ENCODE peak calls at places on chromosomes 11 and 22, in ten cellular contexts. T, X, Q, R, B, A, W, K, S and U are unnamed samples.

GRCh38 chr11:78138694-78139421 is 568 bp downstream of the ALG8 start:
- DNase-seq in T (no peak), X (peak), Q (peak), R (peak), B (no peak), A (no peak), W (no peak), K (no peak), S (peak), U (no peak)

GRCh38 chr11:78041843-78042455 is 18.9 kb upstream of the KCTD14 start:
- DNase-seq in T (no peak), X (no peak), Q (no peak), R (no peak), B (no peak), A (no peak), W (no peak), K (no peak), S (no peak), U (no peak)

GRCh38 chr22:49886346-49887073 is 31.7 kb downstream of the ALG12 start:
- DNase-seq in T (no peak), X (no peak), Q (no peak), R (no peak), B (no peak), A (no peak), W (no peak), K (no peak), S (no peak), U (no peak)

GRCh38 chr11:111463276-111463675 is 48.9 kb downstream of the BTG4 start:
- DNase-seq in T (no peak), X (no peak), Q (no peak), R (no peak), B (no peak), A (no peak), W (peak), K (no peak), S (no peak), U (no peak)

GRCh38 chr11:111399187-111400031 is 20.3 kb upstream of the POU2AF1 start:
- DNase-seq in T (no peak), X (no peak), Q (no peak), R (no peak), B (no peak), A (no peak), W (no peak), K (no peak), S (no peak), U (no peak)

GRCh38 chr11:57474017-57474750 is 13.9 kb downstream of the RTN4RL2 start:
- DNase-seq in T (no peak), X (no peak), Q (peak), R (no peak), B (no peak), A (peak), W (no peak), K (no peak), S (no peak), U (no peak)

GRCh38 chr11:128734439-128735224 is 40.8 kb downstream of the FLI1 start:
- DNase-seq in T (peak), X (no peak), Q (no peak), R (peak), B (peak), A (peak), W (no peak), K (no peak), S (peak), U (no peak)

GRCh38 chr11:44753965-44754645 is 27.3 kb downstream of the TSPAN18 start:
- DNase-seq in T (peak), X (no peak), Q (no peak), R (no peak), B (no peak), A (no peak), W (peak), K (no peak), S (no peak), U (no peak)

GRCh38 chr11:27183672-27184457 is 143.2 kb downstream of the BBOX1 start:
- DNase-seq in T (peak), X (peak), Q (peak), R (peak), B (peak), A (no peak), W (no peak), K (peak), S (peak), U (no peak)

GRCh38 chr11:125569913-125570621 is 790 bp downstream of the EI24 start:
- DNase-seq in T (no peak), X (no peak), Q (peak), R (no peak), B (no peak), A (no peak), W (no peak), K (peak), S (peak), U (no peak)

GRCh38 chr11:33000181-33000580 is 15.5 kb upstream of the DEPDC7 start:
- DNase-seq in T (no peak), X (no peak), Q (no peak), R (no peak), B (no peak), A (no peak), W (no peak), K (peak), S (no peak), U (no peak)

GRCh38 chr11:111878385-111878765 is 590 bp downstream of the FDXACB1 start:
- DNase-seq in T (no peak), X (peak), Q (no peak), R (no peak), B (no peak), A (no peak), W (no peak), K (no peak), S (no peak), U (no peak)

GRCh38 chr22:17368727-17369552 is at the start of gene CECR2:
- DNase-seq in T (peak), X (peak), Q (peak), R (peak), B (peak), A (peak), W (peak), K (no peak), S (no peak), U (no peak)

GRCh38 chr11:126765196-126765595 is 235.4 kb downstream of the KIRREL3 start:
- DNase-seq in T (no peak), X (no peak), Q (no peak), R (no peak), B (no peak), A (no peak), W (no peak), K (no peak), S (no peak), U (no peak)

GRCh38 chr11:1618231-1618630 is 3.7 kb downstream of the KRTAP5-4 start:
- DNase-seq in T (no peak), X (no peak), Q (no peak), R (no peak), B (no peak), A (no peak), W (no peak), K (no peak), S (no peak), U (no peak)

GRCh38 chr11:75919525-75919924 is 104.5 kb downstream of the UVRAG start:
- DNase-seq in T (peak), X (no peak), Q (no peak), R (no peak), B (no peak), A (no peak), W (no peak), K (no peak), S (no peak), U (no peak)
- TF ChIP-seq POLR2AphosphoS5 in T (peak), X (no peak), Q (no peak), R (no peak), B (no peak), A (no peak), W (no peak), K (no peak), S (no peak), U (no peak)

DNA sequence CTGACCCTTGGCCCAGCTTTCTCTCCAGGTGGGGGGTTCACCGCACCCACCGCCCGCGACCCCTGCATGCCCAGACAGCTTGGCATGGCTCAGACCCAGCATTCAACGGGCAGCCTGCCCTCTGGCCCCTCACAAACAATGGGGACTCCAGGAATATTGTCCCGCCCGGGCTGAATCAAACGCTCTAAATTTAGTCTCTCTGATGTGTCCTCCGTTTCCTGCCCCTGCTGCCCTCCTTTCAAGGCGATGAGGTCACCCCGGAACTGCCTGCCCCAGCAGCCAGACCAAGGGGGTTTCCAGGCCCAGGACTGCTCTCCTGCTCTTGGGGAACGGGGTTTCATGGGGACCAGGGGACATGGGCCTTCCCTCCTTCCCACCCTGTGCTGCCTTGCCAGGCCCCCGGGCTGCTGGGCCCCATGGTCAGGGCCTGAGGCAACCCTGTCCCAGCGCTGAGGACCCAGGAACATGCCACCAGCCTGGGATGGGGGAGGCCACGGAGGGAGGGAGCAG is 10.1 kb upstream of the PDGFB start:
- DNase-seq in T (no peak), X (no peak), Q (peak), R (no peak), B (no peak), A (no peak), W (no peak), K (peak), S (no peak), U (no peak)
- TF ChIP-seq POLR2A in T (no peak), X (no peak), Q (no peak), R (no peak), B (no peak), A (no peak), W (no peak), K (peak), S (no peak), U (no peak)

GRCh38 chr11:119340335-119341221 is at the start of gene C1QTNF5:
- DNase-seq in T (peak), X (no peak), Q (no peak), R (peak), B (peak), A (peak), W (peak), K (peak), S (peak), U (no peak)
- TF ChIP-seq POLR2AphosphoS5 in T (peak), X (no peak), Q (no peak), R (peak), B (no peak), A (peak), W (no peak), K (peak), S (peak), U (peak)

DNA sequence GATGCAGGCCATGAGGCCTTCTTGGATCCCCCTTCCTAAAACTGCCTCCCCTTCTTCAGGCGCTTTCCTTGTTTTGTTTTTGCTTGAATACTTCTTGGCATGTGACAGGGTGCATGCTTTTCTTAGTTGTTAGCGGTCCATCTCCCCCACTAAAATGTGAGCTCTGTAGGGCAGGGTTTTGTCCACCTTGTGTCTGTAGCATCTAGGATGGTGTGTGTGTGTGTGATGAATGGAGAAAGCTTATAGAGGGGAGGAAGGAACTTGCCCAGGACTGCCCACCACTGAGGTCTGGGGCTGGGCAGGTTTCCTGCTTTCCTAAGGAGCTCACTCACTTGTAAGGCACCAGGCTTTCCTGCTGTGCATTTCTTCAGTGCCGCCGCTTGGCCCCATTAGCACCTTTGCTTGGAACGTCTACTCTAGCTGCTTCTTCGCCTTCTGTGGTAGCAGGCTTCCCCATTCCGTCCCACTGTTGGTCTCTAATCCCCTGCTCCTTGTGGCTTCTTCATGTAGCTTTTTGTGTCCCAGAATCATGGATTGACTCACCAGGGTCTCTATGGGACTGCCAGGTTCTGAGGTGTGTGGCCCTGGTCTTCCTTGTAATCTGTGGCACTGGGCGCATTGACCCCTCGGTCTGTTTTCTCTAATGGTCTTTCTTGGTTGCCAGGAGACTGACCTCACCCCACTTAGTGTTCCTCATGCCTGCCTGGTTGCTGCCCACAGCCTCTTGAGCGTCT is 3.3 kb downstream of the DGCR8 start:
- DNase-seq in T (no peak), X (no peak), Q (peak), R (no peak), B (no peak), A (peak), W (no peak), K (no peak), S (no peak), U (no peak)
- TF ChIP-seq POLR2A in T (no peak), X (no peak), Q (no peak), R (no peak), B (no peak), A (no peak), W (no peak), K (no peak), S (no peak), U (no peak)

GRCh38 chr22:42992092-42992491 is 22.9 kb downstream of the PACSIN2 start:
- DNase-seq in T (peak), X (no peak), Q (no peak), R (no peak), B (no peak), A (no peak), W (no peak), K (no peak), S (no peak), U (no peak)

GRCh38 chr22:42994276-42994916 is 20.6 kb downstream of the PACSIN2 start:
- DNase-seq in T (peak), X (no peak), Q (no peak), R (peak), B (no peak), A (no peak), W (no peak), K (no peak), S (peak), U (no peak)

GRCh38 chr22:42994917-42995562 is 19.9 kb downstream of the PACSIN2 start:
- DNase-seq in T (peak), X (no peak), Q (no peak), R (peak), B (peak), A (no peak), W (no peak), K (peak), S (peak), U (no peak)

GRCh38 chr22:42992886-42993479 is 22.0 kb downstream of the PACSIN2 start:
- DNase-seq in T (peak), X (no peak), Q (no peak), R (no peak), B (peak), A (no peak), W (no peak), K (no peak), S (peak), U (no peak)

DNA sequence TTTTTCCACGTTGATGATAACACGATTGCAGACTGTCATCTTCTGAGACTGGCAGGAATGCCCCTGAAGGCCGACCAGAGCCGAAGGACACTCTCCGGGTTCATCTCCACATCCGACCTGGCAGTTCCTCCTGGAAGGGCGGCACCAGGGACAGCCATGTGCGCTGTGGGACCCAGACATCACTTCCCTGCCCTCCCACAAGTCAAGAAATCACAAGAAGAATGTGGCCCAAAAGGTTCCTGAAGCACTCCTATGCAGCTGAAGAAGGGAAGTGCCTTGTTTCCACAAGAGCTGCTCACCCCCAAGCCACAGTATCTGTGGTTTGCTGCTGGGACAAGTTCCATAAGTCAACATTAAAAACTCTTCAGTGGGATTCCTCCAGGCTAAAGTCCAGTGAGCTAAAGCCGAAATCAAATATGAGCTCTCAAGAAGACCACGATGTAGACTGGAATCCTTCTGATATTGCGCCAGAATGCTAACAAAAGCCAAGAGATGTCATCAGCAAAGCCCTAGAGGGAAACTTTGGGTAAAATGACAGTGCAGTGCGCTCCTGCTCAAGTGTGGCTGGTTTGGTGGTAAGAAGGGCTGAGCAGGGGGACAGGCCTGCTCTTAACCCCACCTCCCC is 21.2 kb downstream of the PACSIN2 start:
- DNase-seq in T (peak), X (no peak), Q (no peak), R (no peak), B (no peak), A (no peak), W (no peak), K (no peak), S (peak), U (no peak)
- TF ChIP-seq POLR2AphosphoS5 in T (no peak), X (no peak), Q (no peak), R (peak), B (no peak), A (no peak), W (no peak), K (no peak), S (no peak), U (no peak)